ENCODE peak calls at places on chromosome 15, in five cellular contexts. V is foreskin fibroblast, Q is choroid plexus epithelial cell, U is stomach, B is NB4. L is an unnamed sample.

GRCh38 chr15:98035577-98036010 is 75.1 kb downstream of the ARRDC4 start:
- DNase-seq in V (no peak), Q (no peak), U (no peak), B (no peak), L (no peak)

GRCh38 chr15:32859996-32860395 is 142.2 kb downstream of the GREM1 start:
- DNase-seq in V (no peak), Q (no peak), U (no peak), B (no peak), L (no peak)

GRCh38 chr15:92528736-92529135 is 126.8 kb downstream of the FAM174B start:
- DNase-seq in V (no peak), Q (no peak), U (no peak), B (no peak), L (no peak)

GRCh38 chr15:89809093-89809786 is 5.4 kb downstream of the ANPEP start:
- DNase-seq in V (no peak), Q (peak), U (peak), B (peak), L (peak)

GRCh38 chr15:37058316-37058985 is 41.9 kb downstream of the MEIS2 start:
- DNase-seq in V (no peak), Q (peak), U (no peak), B (no peak), L (no peak)

GRCh38 chr15:98763179-98763578 is 114.8 kb downstream of the IGF1R start:
- DNase-seq in V (no peak), Q (no peak), U (no peak), B (no peak), L (no peak)

GRCh38 chr15:34085746-34086145 is 15.9 kb downstream of the EMC7 start:
- DNase-seq in V (peak), Q (peak), U (no peak), B (no peak), L (peak)

GRCh38 chr15:55277715-55278114 is 11.9 kb downstream of the RAB27A start:
- DNase-seq in V (no peak), Q (no peak), U (no peak), B (no peak), L (no peak)

GRCh38 chr15:40782609-40783227 is 12.9 kb downstream of the C15orf62 start:
- DNase-seq in V (no peak), Q (peak), U (peak), B (peak), L (no peak)

GRCh38 chr15:73540161-73540560 is 93.0 kb downstream of the NPTN start:
- DNase-seq in V (no peak), Q (peak), U (no peak), B (no peak), L (no peak)

GRCh38 chr15:72042865-72043264 is 75.1 kb downstream of the MYO9A start:
- DNase-seq in V (no peak), Q (no peak), U (no peak), B (no peak), L (no peak)

GRCh38 chr15:29268706-29269484 is 727 bp downstream of the NSMCE3 start:
- DNase-seq in V (peak), Q (peak), U (no peak), B (peak), L (peak)

GRCh38 chr15:65902373-65902772 is 33.1 kb downstream of the RAB11A start:
- DNase-seq in V (no peak), Q (peak), U (peak), B (peak), L (no peak)

GRCh38 chr15:90571063-90571541 is 41.4 kb downstream of the CRTC3 start:
- DNase-seq in V (peak), Q (no peak), U (no peak), B (peak), L (no peak)

GRCh38 chr15:41494922-41495735 is 1.5 kb downstream of the ITPKA start:
- DNase-seq in V (no peak), Q (no peak), U (peak), B (no peak), L (no peak)

GRCh38 chr15:101459579-101460300 is 29.8 kb downstream of the PCSK6 start:
- DNase-seq in V (no peak), Q (no peak), U (no peak), B (no peak), L (no peak)

GRCh38 chr15:90425726-90426346 is 37.8 kb downstream of the IQGAP1 start:
- DNase-seq in V (no peak), Q (peak), U (no peak), B (no peak), L (no peak)

GRCh38 chr15:43329222-43329959 is 982 bp downstream of the LCMT2 start:
- DNase-seq in V (no peak), Q (peak), U (peak), B (peak), L (peak)

GRCh38 chr15:72559781-72560180 is 85.7 kb downstream of the ARIH1 start:
- DNase-seq in V (no peak), Q (no peak), U (no peak), B (no peak), L (no peak)

GRCh38 chr15:66819084-66819483 is 117.0 kb downstream of the SMAD6 start:
- DNase-seq in V (no peak), Q (no peak), U (no peak), B (peak), L (no peak)

GRCh38 chr15:57462391-57462790 is 86.1 kb downstream of the CGNL1 start:
- DNase-seq in V (no peak), Q (peak), U (no peak), B (no peak), L (no peak)

GRCh38 chr15:89366656-89367393 is 32.2 kb upstream of the POLG start:
- DNase-seq in V (no peak), Q (no peak), U (no peak), B (no peak), L (no peak)

GRCh38 chr15:68618339-68619302 is 39.8 kb downstream of the CORO2B start:
- DNase-seq in V (no peak), Q (peak), U (no peak), B (peak), L (no peak)

GRCh38 chr15:74144153-74144775 is 13.9 kb downstream of the ISLR2 start:
- DNase-seq in V (no peak), Q (no peak), U (no peak), B (peak), L (no peak)

GRCh38 chr15:76432604-76433003 is 96.0 kb downstream of the ISL2 start:
- DNase-seq in V (no peak), Q (no peak), U (no peak), B (no peak), L (no peak)

GRCh38 chr15:91970142-91970541 is 116.6 kb downstream of the SLCO3A1 start:
- DNase-seq in V (no peak), Q (peak), U (peak), B (no peak), L (no peak)

GRCh38 chr15:41254560-41254959 is 23.5 kb downstream of the CHP1 start:
- DNase-seq in V (no peak), Q (no peak), U (no peak), B (peak), L (no peak)

GRCh38 chr15:68349173-68349572 is 71.6 kb downstream of the FEM1B start:
- DNase-seq in V (peak), Q (peak), U (no peak), B (peak), L (no peak)

GRCh38 chr15:50065264-50065663 is 53.8 kb downstream of the ATP8B4 start:
- DNase-seq in V (no peak), Q (no peak), U (no peak), B (peak), L (no peak)

GRCh38 chr15:96340611-96341464 is 10.3 kb downstream of the NR2F2 start:
- DNase-seq in V (no peak), Q (peak), U (no peak), B (no peak), L (peak)

GRCh38 chr15:28980709-28981350 is 95.1 kb downstream of the APBA2 start:
- DNase-seq in V (no peak), Q (no peak), U (no peak), B (no peak), L (no peak)

GRCh38 chr15:82805994-82806406 is at the start of gene FSD2:
- DNase-seq in V (no peak), Q (no peak), U (no peak), B (peak), L (no peak)
- H3K4me3 ChIP-seq in V (no peak), Q (no peak), U (no peak), B (no peak), L (no peak)

GRCh38 chr15:94524565-94524964 is 293.2 kb downstream of the MCTP2 start:
- DNase-seq in V (no peak), Q (no peak), U (no peak), B (no peak), L (no peak)

GRCh38 chr15:94522125-94522524 is 290.8 kb downstream of the MCTP2 start:
- DNase-seq in V (no peak), Q (no peak), U (no peak), B (no peak), L (no peak)

GRCh38 chr15:94523873-94524272 is 292.5 kb downstream of the MCTP2 start:
- DNase-seq in V (no peak), Q (no peak), U (no peak), B (no peak), L (no peak)

GRCh38 chr15:94526071-94526689 is 294.8 kb downstream of the MCTP2 start:
- DNase-seq in V (no peak), Q (no peak), U (no peak), B (peak), L (no peak)
- TF ChIP-seq CTCF in V (peak), Q (peak), U (no peak), B (peak), L (peak)

DNA sequence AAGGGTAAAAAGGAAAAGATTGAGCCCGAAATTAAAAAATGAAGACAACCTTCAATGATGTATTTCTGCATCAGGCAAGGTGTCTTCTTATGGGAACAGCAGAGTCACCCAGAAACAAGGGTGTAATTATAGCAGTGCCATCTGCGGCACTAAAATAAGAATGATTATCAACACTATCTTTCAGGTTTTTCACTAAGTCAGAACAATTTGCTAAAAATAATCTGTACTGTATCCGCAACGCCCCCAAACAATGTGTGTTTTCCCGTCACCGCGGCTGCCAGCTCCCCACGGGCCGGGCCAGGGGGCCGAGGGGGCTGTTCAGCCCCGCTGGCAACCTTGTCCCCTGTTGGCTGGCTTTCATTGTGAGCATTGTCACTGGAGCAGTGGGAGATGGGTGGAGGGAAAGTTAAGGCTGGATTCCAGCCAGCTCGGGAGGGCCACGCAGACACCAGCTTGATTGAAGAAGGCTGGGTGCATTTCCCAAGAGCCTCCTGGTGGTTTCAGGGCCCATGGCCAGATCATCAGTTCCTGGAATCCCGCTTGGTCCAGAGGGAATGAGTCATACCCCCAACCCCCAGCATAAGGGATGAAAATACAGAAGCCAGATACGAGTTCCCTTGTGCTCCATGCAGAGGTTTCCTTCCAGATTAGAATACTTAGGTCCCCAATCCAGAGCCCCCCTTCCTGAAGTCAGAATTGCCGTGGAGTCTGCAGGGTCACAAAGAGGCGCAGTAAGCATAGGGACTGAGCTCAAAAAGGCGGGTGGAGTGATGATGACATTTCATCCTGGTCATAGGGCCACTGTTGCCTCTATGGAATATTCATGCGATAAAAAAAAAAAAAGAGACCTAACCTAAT is 90.2 kb upstream of the KLF13 start:
- DNase-seq in V (peak), Q (peak), U (peak), B (no peak), L (peak)
- H3K4me3 ChIP-seq in V (no peak), Q (peak), U (no peak), B (no peak), L (no peak)

GRCh38 chr15:26531489-26531888 is 241.4 kb downstream of the GABRB3 start:
- DNase-seq in V (no peak), Q (no peak), U (no peak), B (no peak), L (no peak)
- TF ChIP-seq CTCF in V (no peak), Q (no peak), U (no peak), B (no peak), L (no peak)

GRCh38 chr15:82058026-82058425 is 12.2 kb upstream of the MEX3B start:
- DNase-seq in V (no peak), Q (no peak), U (no peak), B (no peak), L (no peak)
- H3K4me3 ChIP-seq in V (no peak), Q (no peak), U (no peak), B (no peak), L (no peak)

GRCh38 chr15:45378149-45378912 is at the start of gene GATM:
- DNase-seq in V (peak), Q (peak), U (peak), B (peak), L (peak)
- TF ChIP-seq CTCF in V (peak), Q (peak), U (peak), B (no peak), L (peak)